ENCODE peak calls at places on chromosomes 13 and 19, in four cellular contexts. One of them, this sample, is unnamed.

GRCh38 chr19:11694533-11695439 is 44.0 kb downstream of the ZNF823 start:
- DNase-seq in HCT116: peak
- DNase-seq in K562: peak
- DNase-seq in HepG2: peak
- DNase-seq in this sample: peak

GRCh38 chr19:42048992-42049391 is 21.0 kb downstream of the GRIK5 start:
- DNase-seq in K562: no peak
- DNase-seq in HepG2: no peak
- DNase-seq in HCT116: no peak
- DNase-seq in this sample: no peak

GRCh38 chr19:18943465-18943864 is 2.4 kb upstream of the HOMER3 start:
- DNase-seq in HepG2: peak
- DNase-seq in K562: no peak
- DNase-seq in HCT116: no peak
- DNase-seq in this sample: no peak

GRCh38 chr19:49861127-49861526 is 6.2 kb downstream of the PNKP start:
- DNase-seq in HCT116: no peak
- DNase-seq in K562: no peak
- DNase-seq in HepG2: no peak
- DNase-seq in this sample: no peak

GRCh38 chr13:50676602-50677001 is 166.9 kb downstream of the DLEU7 start:
- DNase-seq in K562: no peak
- DNase-seq in HCT116: no peak
- DNase-seq in HepG2: no peak
- DNase-seq in this sample: no peak

GRCh38 chr13:113121183-113121927 is 1.2 kb upstream of the F10 start:
- DNase-seq in HepG2: no peak
- DNase-seq in HCT116: no peak
- DNase-seq in K562: no peak
- DNase-seq in this sample: no peak

GRCh38 chr13:84684048-84684662 is 801.9 kb upstream of the SLITRK1 start:
- DNase-seq in HepG2: no peak
- DNase-seq in HCT116: no peak
- DNase-seq in K562: no peak
- DNase-seq in this sample: no peak

GRCh38 chr19:12034610-12035009 is 869 bp downstream of the ZNF433 start:
- DNase-seq in K562: no peak
- DNase-seq in HepG2: no peak
- DNase-seq in HCT116: no peak
- DNase-seq in this sample: no peak

GRCh38 chr13:104140557-104140956 is 1074.3 kb upstream of the SLC10A2 start:
- DNase-seq in HCT116: peak
- DNase-seq in K562: no peak
- DNase-seq in HepG2: no peak
- DNase-seq in this sample: no peak

GRCh38 chr13:84885868-84886267 is 913.4 kb downstream of the SLITRK6 start:
- DNase-seq in HCT116: no peak
- DNase-seq in HepG2: no peak
- DNase-seq in K562: no peak
- DNase-seq in this sample: no peak

GRCh38 chr13:34156841-34157365 is 339.0 kb downstream of the RFC3 start:
- DNase-seq in HCT116: peak
- DNase-seq in HepG2: peak
- DNase-seq in K562: no peak
- DNase-seq in this sample: peak

GRCh38 chr19:45340232-45340898 is at the start of gene KLC3:
- DNase-seq in K562: peak
- DNase-seq in HepG2: no peak
- DNase-seq in HCT116: peak
- DNase-seq in this sample: no peak

GRCh38 chr13:73364706-73365105 is 305.9 kb downstream of the KLF5 start:
- DNase-seq in HepG2: no peak
- DNase-seq in HCT116: no peak
- DNase-seq in K562: no peak
- DNase-seq in this sample: no peak

GRCh38 chr13:112218416-112218815 is 151.5 kb downstream of the SOX1 start:
- DNase-seq in HCT116: no peak
- DNase-seq in HepG2: no peak
- DNase-seq in K562: no peak
- DNase-seq in this sample: no peak

GRCh38 chr13:36767276-36767675 is 51.7 kb upstream of the RFXAP start:
- DNase-seq in HCT116: no peak
- DNase-seq in HepG2: no peak
- DNase-seq in K562: no peak
- DNase-seq in this sample: no peak

GRCh38 chr19:16232568-16232967 is 34.9 kb downstream of the AP1M1 start:
- DNase-seq in HepG2: no peak
- DNase-seq in HCT116: no peak
- DNase-seq in K562: no peak
- DNase-seq in this sample: no peak

GRCh38 chr19:4474504-4475136 is 2.5 kb downstream of the HDGFL2 start:
- DNase-seq in HCT116: no peak
- DNase-seq in K562: peak
- DNase-seq in HepG2: no peak
- DNase-seq in this sample: no peak

GRCh38 chr19:18832331-18833140 is 777 bp downstream of the UPF1 start:
- DNase-seq in K562: peak
- DNase-seq in HepG2: peak
- DNase-seq in HCT116: no peak
- DNase-seq in this sample: no peak

GRCh38 chr13:42803563-42804212 is 22.3 kb downstream of the FAM216B start:
- DNase-seq in HCT116: no peak
- DNase-seq in K562: no peak
- DNase-seq in HepG2: no peak
- DNase-seq in this sample: no peak

GRCh38 chr19:30666301-30666803 is 294.2 kb downstream of the ZNF536 start:
- DNase-seq in K562: peak
- DNase-seq in HCT116: no peak
- DNase-seq in HepG2: peak
- DNase-seq in this sample: peak

GRCh38 chr19:5186293-5187050 is 154.1 kb downstream of the PTPRS start:
- DNase-seq in HepG2: no peak
- DNase-seq in K562: no peak
- DNase-seq in HCT116: no peak
- DNase-seq in this sample: no peak

GRCh38 chr13:59906413-59907027 is 257.2 kb downstream of the DIAPH3 start:
- DNase-seq in K562: no peak
- DNase-seq in HepG2: peak
- DNase-seq in HCT116: peak
- DNase-seq in this sample: no peak

GRCh38 chr19:1469936-1470863 is 8.8 kb downstream of the C19orf25 start:
- DNase-seq in HepG2: no peak
- DNase-seq in HCT116: peak
- DNase-seq in K562: peak
- DNase-seq in this sample: no peak
- TF ChIP-seq TCF7L2 in HepG2: no peak
- TF ChIP-seq TCF7L2 in HCT116: peak
- TF ChIP-seq TCF7L2 in K562: no peak
- TF ChIP-seq TCF7L2 in this sample: no peak

GRCh38 chr19:3272952-3273351 is 48.5 kb downstream of the CELF5 start:
- DNase-seq in K562: no peak
- DNase-seq in HepG2: no peak
- DNase-seq in HCT116: no peak
- DNase-seq in this sample: no peak

GRCh38 chr19:3268763-3269162 is 44.3 kb downstream of the CELF5 start:
- DNase-seq in K562: no peak
- DNase-seq in HepG2: no peak
- DNase-seq in HCT116: no peak
- DNase-seq in this sample: no peak

GRCh38 chr19:3269972-3270667 is 45.7 kb downstream of the CELF5 start:
- DNase-seq in HepG2: no peak
- DNase-seq in K562: no peak
- DNase-seq in HCT116: no peak
- DNase-seq in this sample: no peak

GRCh38 chr19:3272532-3272931 is 48.1 kb downstream of the CELF5 start:
- DNase-seq in K562: no peak
- DNase-seq in HCT116: no peak
- DNase-seq in HepG2: no peak
- DNase-seq in this sample: no peak

DNA sequence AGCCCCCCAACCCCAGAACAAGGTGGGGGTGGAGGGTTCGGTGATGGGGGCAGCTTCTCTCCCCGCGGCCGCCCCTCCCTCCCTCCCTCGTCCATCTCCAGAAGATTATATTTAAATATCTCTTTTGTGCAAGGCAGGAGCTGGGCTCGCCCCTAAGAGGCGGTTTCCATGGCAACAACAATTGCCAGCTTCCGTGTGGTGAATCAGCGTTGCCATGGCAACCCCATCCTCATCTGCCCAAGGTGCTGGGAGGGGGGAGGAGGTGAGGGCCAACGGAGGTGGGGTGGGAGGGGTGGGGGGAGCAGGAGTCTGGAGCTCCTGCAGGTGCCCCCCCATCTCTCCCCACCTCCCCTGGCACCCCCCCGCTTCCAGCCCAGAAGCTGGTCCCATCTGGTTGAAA is 46.4 kb downstream of the CELF5 start:
- DNase-seq in HCT116: peak
- DNase-seq in HepG2: peak
- DNase-seq in K562: peak
- DNase-seq in this sample: no peak
- TF ChIP-seq TCF7L2 in HCT116: no peak
- TF ChIP-seq TCF7L2 in HepG2: no peak
- TF ChIP-seq TCF7L2 in K562: no peak
- TF ChIP-seq TCF7L2 in this sample: no peak

GRCh38 chr19:17755977-17756670 is 4.8 kb downstream of the FCHO1 start:
- DNase-seq in HCT116: no peak
- DNase-seq in K562: peak
- DNase-seq in HepG2: no peak
- DNase-seq in this sample: no peak
- TF ChIP-seq TCF7L2 in HCT116: no peak
- TF ChIP-seq TCF7L2 in K562: no peak
- TF ChIP-seq TCF7L2 in HepG2: no peak
- TF ChIP-seq TCF7L2 in this sample: no peak

DNA sequence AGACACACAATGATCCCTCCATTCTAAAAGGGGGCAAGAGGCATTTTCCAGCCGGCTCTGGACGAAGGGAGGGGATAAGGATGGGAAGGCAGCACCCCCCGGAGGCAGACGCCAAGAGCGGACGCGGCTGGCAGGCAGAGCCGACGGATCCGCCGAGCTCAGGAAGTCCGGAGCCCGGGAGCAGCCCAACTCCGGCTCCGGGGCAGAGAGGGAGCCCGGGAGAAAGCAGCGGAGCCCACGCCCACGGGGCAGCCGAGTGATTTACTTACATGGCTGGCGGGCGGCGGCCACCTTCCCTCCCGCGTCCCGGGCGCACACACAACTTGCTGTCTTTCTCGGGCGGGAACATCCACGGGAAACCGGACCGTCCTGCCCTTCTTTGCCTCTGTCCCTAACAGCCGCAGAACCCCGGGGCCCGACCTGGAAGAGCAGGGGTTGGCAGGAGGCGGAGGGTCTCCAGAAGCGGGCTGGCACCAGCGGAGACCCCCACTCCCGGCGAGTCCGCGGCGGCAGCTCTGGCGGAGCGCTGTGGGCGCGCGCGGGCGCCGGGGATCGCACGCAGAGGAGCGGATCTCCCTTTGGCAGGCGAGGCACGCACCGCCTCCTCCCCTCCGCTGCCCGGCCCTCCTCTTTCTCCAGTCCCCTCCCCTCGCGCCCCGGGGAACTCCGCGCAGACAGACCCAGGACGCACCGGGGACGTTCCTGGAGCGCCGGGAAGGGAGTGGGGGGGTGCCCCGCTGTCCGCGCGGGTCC is at the start of gene LHFPL6:
- DNase-seq in HepG2: peak
- DNase-seq in K562: peak
- DNase-seq in HCT116: no peak
- DNase-seq in this sample: no peak
- TF ChIP-seq TCF7L2 in HepG2: no peak
- TF ChIP-seq TCF7L2 in K562: no peak
- TF ChIP-seq TCF7L2 in HCT116: no peak
- TF ChIP-seq TCF7L2 in this sample: no peak

This sample was measured in Panc1.